ENCODE peak calls at places on chromosomes 12 and 14, in eight cellular contexts. M, P, G, S, H, B, W and O are unnamed samples.

GRCh38 chr12:93704625-93705024 is 27.4 kb downstream of the CRADD start:
- DNase-seq in H (no peak), B (no peak), W (no peak), M (no peak), S (no peak), P (no peak), G (no peak), O (no peak)

GRCh38 chr12:120939523-120939922 is 35.4 kb upstream of the SPPL3 start:
- DNase-seq in M (no peak), S (no peak), G (no peak), B (no peak), P (peak), H (peak), W (no peak), O (no peak)

GRCh38 chr12:93380480-93381121 is 2.9 kb downstream of the NUDT4 start:
- DNase-seq in M (no peak), P (no peak), B (peak), H (no peak), W (no peak), G (peak), S (no peak), O (no peak)

GRCh38 chr14:103522649-103523582 is at the start of gene CKB:
- DNase-seq in B (no peak), M (peak), W (peak), S (no peak), H (peak), P (peak), G (no peak), O (no peak)

GRCh38 chr12:70456953-70457352 is 90.9 kb downstream of the KCNMB4 start:
- DNase-seq in H (no peak), B (no peak), G (no peak), W (no peak), M (no peak), P (no peak), S (no peak), O (no peak)

GRCh38 chr14:95756751-95757150 is 42.8 kb upstream of the TCL1A start:
- DNase-seq in G (no peak), P (no peak), S (no peak), M (no peak), B (no peak), W (no peak), H (no peak), O (no peak)

GRCh38 chr14:69629225-69630127 is 18.1 kb downstream of the SUSD6 start:
- DNase-seq in W (no peak), G (no peak), S (no peak), M (no peak), H (no peak), B (no peak), P (no peak), O (no peak)

GRCh38 chr14:75046899-75047298 is 4.4 kb downstream of the MLH3 start:
- DNase-seq in W (no peak), P (no peak), H (no peak), S (no peak), G (no peak), M (no peak), B (no peak), O (no peak)

DNA sequence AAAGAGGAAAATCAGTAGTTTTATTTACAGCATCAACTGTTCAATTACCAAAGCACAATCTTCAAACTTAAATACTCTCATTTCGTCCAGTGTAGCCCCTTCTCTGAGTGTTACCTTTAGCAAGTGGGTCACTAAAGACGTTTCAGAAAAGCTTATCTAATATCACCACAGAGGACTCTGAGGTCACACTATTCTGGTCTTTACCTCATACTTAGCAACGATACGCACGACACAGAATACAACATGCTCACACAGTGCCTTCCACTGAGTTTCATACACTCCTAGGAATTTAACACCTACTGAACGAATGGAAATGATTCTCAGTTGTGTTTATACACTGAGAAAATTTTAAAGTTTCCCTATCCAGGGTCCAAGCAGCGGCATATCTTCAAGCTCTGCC is 2.0 kb downstream of the SYT10 start:
- DNase-seq in B (no peak), H (no peak), P (no peak), W (no peak), S (no peak), G (no peak), M (no peak), O (no peak)
- H3K4me3 ChIP-seq in B (no peak), H (no peak), P (no peak), W (no peak), S (no peak), G (no peak), M (no peak), O (no peak)

GRCh38 chr14:91892918-91893527 is 25.7 kb upstream of the TC2N start:
- DNase-seq in M (peak), G (no peak), S (no peak), B (peak), H (no peak), P (no peak), W (no peak), O (no peak)
- TF ChIP-seq CTCF in M (peak), G (peak), S (peak), B (peak), H (peak), P (peak), W (peak), O (peak)

GRCh38 chr14:36582874-36583241 is 444 bp upstream of the NKX2-8 start:
- DNase-seq in B (no peak), S (no peak), H (no peak), M (no peak), G (no peak), W (no peak), P (no peak), O (no peak)

GRCh38 chr14:36584167-36584811 is 1.9 kb upstream of the NKX2-8 start:
- DNase-seq in H (no peak), B (no peak), G (no peak), P (no peak), M (no peak), W (no peak), S (no peak), O (no peak)

GRCh38 chr14:36585100-36585499 is 2.7 kb upstream of the NKX2-8 start:
- DNase-seq in S (no peak), B (peak), M (no peak), H (no peak), G (no peak), W (no peak), P (no peak), O (no peak)

GRCh38 chr14:36582011-36582873 is at the start of gene NKX2-8:
- DNase-seq in M (no peak), P (no peak), W (no peak), H (no peak), G (no peak), B (no peak), S (no peak), O (no peak)

GRCh38 chr14:36583242-36584166 is 1.1 kb upstream of the NKX2-8 start:
- DNase-seq in P (no peak), H (no peak), M (no peak), B (no peak), G (peak), W (no peak), S (no peak), O (no peak)
- H3K4me3 ChIP-seq in P (no peak), H (no peak), M (no peak), B (no peak), G (no peak), W (no peak), S (no peak), O (no peak)

DNA sequence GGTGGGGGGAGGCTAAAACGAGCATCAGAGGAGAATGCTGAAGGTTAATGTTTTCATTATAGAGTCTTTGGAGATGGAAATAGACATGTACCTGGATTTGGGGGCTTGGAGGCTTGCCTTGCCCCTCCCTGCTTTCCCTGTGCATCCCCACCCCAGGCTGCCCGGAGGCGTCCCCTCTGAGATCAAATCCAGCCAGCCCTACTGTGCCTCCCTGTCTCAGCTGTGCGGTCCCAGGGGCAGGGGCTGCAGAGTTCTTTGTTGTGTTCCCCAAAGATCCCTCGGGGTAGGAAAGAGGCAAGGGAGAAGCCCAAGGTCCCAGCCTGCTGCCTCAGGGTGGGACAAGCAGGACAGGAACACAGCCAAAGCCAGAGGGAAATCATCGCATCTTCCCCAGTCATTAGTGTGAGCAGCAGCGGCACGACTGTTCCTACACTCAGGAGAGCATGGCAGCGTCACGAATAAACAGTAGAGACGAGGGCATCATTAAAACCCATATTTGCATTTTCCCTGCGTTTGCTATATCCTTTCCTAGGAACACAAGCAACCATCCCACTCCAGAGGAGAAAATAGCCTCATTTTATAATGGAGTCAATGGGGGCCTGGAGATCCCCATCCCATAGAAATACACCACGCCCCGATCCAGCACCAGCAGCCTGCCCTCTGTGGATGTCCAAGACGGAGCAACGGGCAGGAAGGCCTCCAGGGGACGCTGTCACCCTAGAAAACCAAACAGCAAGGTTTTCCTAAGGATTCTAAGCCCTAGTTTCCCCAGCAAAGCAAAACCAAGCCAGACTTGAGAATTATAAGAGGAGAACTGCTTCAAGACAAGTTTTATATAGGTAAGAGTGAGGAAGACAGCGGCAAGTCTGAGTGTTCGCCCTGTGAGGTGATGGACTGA is 32.4 kb downstream of the ANO2 start:
- DNase-seq in H (no peak), G (no peak), B (no peak), P (no peak), M (no peak), S (no peak), W (no peak), O (no peak)
- TF ChIP-seq CTCF in H (no peak), G (peak), B (peak), P (no peak), M (no peak), S (peak), W (peak), O (no peak)

DNA sequence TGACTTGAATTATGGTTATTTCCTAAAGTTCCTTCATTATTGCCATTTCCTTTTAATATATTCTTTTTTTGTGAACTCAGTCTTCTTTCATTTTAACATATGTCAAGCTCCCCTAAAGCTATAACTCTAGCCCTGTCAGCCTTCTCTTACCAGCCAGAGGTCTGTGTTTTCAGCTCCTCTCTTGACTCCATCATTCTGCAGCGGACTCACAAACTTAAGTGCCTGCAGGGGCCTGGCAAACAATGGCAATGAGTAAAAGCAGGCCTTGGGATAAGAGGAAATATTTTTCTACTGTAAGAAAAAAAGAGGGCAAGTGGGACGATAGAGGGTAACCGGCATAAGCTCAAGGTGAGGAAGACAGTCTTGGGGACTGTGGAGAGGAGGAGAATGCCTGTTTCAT is 424.5 kb upstream of the RGS6 start:
- DNase-seq in B (no peak), W (no peak), P (no peak), H (no peak), G (no peak), S (no peak), M (no peak), O (no peak)
- H3K4me3 ChIP-seq in B (no peak), W (no peak), P (no peak), H (no peak), G (no peak), S (no peak), M (no peak), O (no peak)